ENCODE peak calls at places on chromosomes 3 and 15, in five cellular contexts. One of them, this sample, is unnamed.

GRCh38 chr3:178308696-178309278 is 227.4 kb upstream of the KCNMB2 start:
- DNase-seq in GM20000: no peak
- DNase-seq in endodermal cell: no peak
- DNase-seq in GM13977: no peak
- DNase-seq in cardiac muscle cell: no peak
- DNase-seq in this sample: no peak

GRCh38 chr3:30476373-30477082 is 129.9 kb upstream of the TGFBR2 start:
- DNase-seq in endodermal cell: no peak
- DNase-seq in GM20000: no peak
- DNase-seq in cardiac muscle cell: no peak
- DNase-seq in GM13977: no peak
- DNase-seq in this sample: no peak

GRCh38 chr15:43218908-43219706 is 1.7 kb downstream of the EPB42 start:
- DNase-seq in GM20000: no peak
- DNase-seq in endodermal cell: peak; percentile 90
- DNase-seq in GM13977: no peak
- DNase-seq in cardiac muscle cell: peak; percentile 48
- DNase-seq in this sample: no peak

GRCh38 chr3:11312139-11312538 is 39.9 kb downstream of the ATG7 start:
- DNase-seq in cardiac muscle cell: no peak
- DNase-seq in endodermal cell: no peak
- DNase-seq in GM20000: no peak
- DNase-seq in GM13977: no peak
- DNase-seq in this sample: no peak

GRCh38 chr3:132507657-132508056 is 89.4 kb upstream of the ACKR4 start:
- DNase-seq in endodermal cell: no peak
- DNase-seq in GM13977: no peak
- DNase-seq in GM20000: no peak
- DNase-seq in cardiac muscle cell: no peak
- DNase-seq in this sample: no peak

GRCh38 chr15:48641416-48641815 is 4.1 kb downstream of the FBN1 start:
- DNase-seq in GM20000: peak; percentile 47
- DNase-seq in endodermal cell: no peak
- DNase-seq in GM13977: no peak
- DNase-seq in cardiac muscle cell: no peak
- DNase-seq in this sample: no peak

GRCh38 chr3:178289544-178290160 is 246.6 kb upstream of the KCNMB2 start:
- DNase-seq in cardiac muscle cell: no peak
- DNase-seq in GM13977: no peak
- DNase-seq in GM20000: no peak
- DNase-seq in endodermal cell: no peak
- DNase-seq in this sample: no peak

GRCh38 chr15:31265871-31266711 is 60.5 kb upstream of the KLF13 start:
- DNase-seq in GM13977: peak; percentile 84
- DNase-seq in cardiac muscle cell: no peak
- DNase-seq in endodermal cell: peak; percentile 45
- DNase-seq in GM20000: peak; percentile 80
- DNase-seq in this sample: peak; percentile 74

GRCh38 chr15:41494190-41494921 is 682 bp downstream of the ITPKA start:
- DNase-seq in GM20000: peak; percentile 77
- DNase-seq in cardiac muscle cell: peak; percentile 39
- DNase-seq in GM13977: peak; percentile 72
- DNase-seq in endodermal cell: peak; percentile 88
- DNase-seq in this sample: no peak

GRCh38 chr3:196609343-196609775 is 30.1 kb upstream of the NRROS start:
- DNase-seq in cardiac muscle cell: peak; percentile 92
- DNase-seq in GM13977: peak; percentile 86
- DNase-seq in GM20000: peak; percentile 90
- DNase-seq in endodermal cell: peak; percentile 98
- DNase-seq in this sample: peak; percentile 94

GRCh38 chr15:58770519-58770856 is 614 bp upstream of the MINDY2 start:
- DNase-seq in cardiac muscle cell: no peak
- DNase-seq in GM20000: peak; percentile 63
- DNase-seq in endodermal cell: no peak
- DNase-seq in GM13977: peak; percentile 70
- DNase-seq in this sample: no peak
- TF ChIP-seq CTCF in cardiac muscle cell: no peak
- TF ChIP-seq CTCF in GM20000: no peak
- TF ChIP-seq CTCF in endodermal cell: peak; percentile 40
- TF ChIP-seq CTCF in GM13977: no peak
- TF ChIP-seq CTCF in this sample: peak; percentile 22

GRCh38 chr3:141308588-141309218 is 59.6 kb upstream of the ZBTB38 start:
- DNase-seq in cardiac muscle cell: peak; percentile 68
- DNase-seq in GM13977: no peak
- DNase-seq in GM20000: no peak
- DNase-seq in endodermal cell: peak; percentile 93
- DNase-seq in this sample: no peak
- TF ChIP-seq CTCF in cardiac muscle cell: peak; percentile 67
- TF ChIP-seq CTCF in GM13977: peak; percentile 12
- TF ChIP-seq CTCF in GM20000: no peak
- TF ChIP-seq CTCF in endodermal cell: peak; percentile 85
- TF ChIP-seq CTCF in this sample: peak; percentile 49

GRCh38 chr3:55746808-55747413 is 259.8 kb upstream of the WNT5A start:
- DNase-seq in GM20000: peak; percentile 20
- DNase-seq in endodermal cell: no peak
- DNase-seq in GM13977: peak; percentile 10
- DNase-seq in cardiac muscle cell: no peak
- DNase-seq in this sample: no peak
- TF ChIP-seq CTCF in GM20000: no peak
- TF ChIP-seq CTCF in endodermal cell: peak; percentile 67
- TF ChIP-seq CTCF in GM13977: peak; percentile 41
- TF ChIP-seq CTCF in cardiac muscle cell: peak; percentile 45
- TF ChIP-seq CTCF in this sample: peak; percentile 64

GRCh38 chr3:53170325-53171108 is 9.5 kb downstream of the PRKCD start:
- DNase-seq in cardiac muscle cell: no peak
- DNase-seq in endodermal cell: no peak
- DNase-seq in GM20000: peak; percentile 69
- DNase-seq in GM13977: peak; percentile 69
- DNase-seq in this sample: no peak
- TF ChIP-seq CTCF in cardiac muscle cell: no peak
- TF ChIP-seq CTCF in endodermal cell: no peak
- TF ChIP-seq CTCF in GM20000: no peak
- TF ChIP-seq CTCF in GM13977: no peak
- TF ChIP-seq CTCF in this sample: no peak

GRCh38 chr3:60096403-60096802 is 1046.6 kb upstream of the CFAP20DC start:
- DNase-seq in GM13977: no peak
- DNase-seq in cardiac muscle cell: no peak
- DNase-seq in GM20000: no peak
- DNase-seq in endodermal cell: peak; percentile 70
- DNase-seq in this sample: no peak
- TF ChIP-seq CTCF in GM13977: no peak
- TF ChIP-seq CTCF in cardiac muscle cell: no peak
- TF ChIP-seq CTCF in GM20000: no peak
- TF ChIP-seq CTCF in endodermal cell: peak; percentile 56
- TF ChIP-seq CTCF in this sample: peak; percentile 35

GRCh38 chr15:77104155-77104554 is 33.2 kb upstream of the TSPAN3 start:
- DNase-seq in GM20000: no peak
- DNase-seq in cardiac muscle cell: no peak
- DNase-seq in endodermal cell: no peak
- DNase-seq in GM13977: no peak
- DNase-seq in this sample: no peak

GRCh38 chr15:77107068-77107467 is 36.2 kb upstream of the TSPAN3 start:
- DNase-seq in GM13977: no peak
- DNase-seq in cardiac muscle cell: no peak
- DNase-seq in endodermal cell: no peak
- DNase-seq in GM20000: no peak
- DNase-seq in this sample: no peak

GRCh38 chr15:77111813-77112212 is 40.9 kb upstream of the TSPAN3 start:
- DNase-seq in GM20000: no peak
- DNase-seq in cardiac muscle cell: no peak
- DNase-seq in endodermal cell: no peak
- DNase-seq in GM13977: no peak
- DNase-seq in this sample: no peak

GRCh38 chr15:77112819-77113569 is 42.1 kb upstream of the TSPAN3 start:
- DNase-seq in GM13977: no peak
- DNase-seq in GM20000: no peak
- DNase-seq in endodermal cell: peak; percentile 64
- DNase-seq in cardiac muscle cell: peak; percentile 34
- DNase-seq in this sample: no peak

GRCh38 chr15:77107531-77108355 is 36.8 kb upstream of the TSPAN3 start:
- DNase-seq in cardiac muscle cell: peak; percentile 82
- DNase-seq in endodermal cell: peak; percentile 90
- DNase-seq in GM13977: peak; percentile 55
- DNase-seq in GM20000: peak; percentile 59
- DNase-seq in this sample: no peak
- TF ChIP-seq CTCF in cardiac muscle cell: peak; percentile 78
- TF ChIP-seq CTCF in endodermal cell: peak; percentile 90
- TF ChIP-seq CTCF in GM13977: peak; percentile 72
- TF ChIP-seq CTCF in GM20000: peak; percentile 58
- TF ChIP-seq CTCF in this sample: peak; percentile 78